ENCODE peak calls at places on chromosomes 16 and 17, in six cellular contexts. One of them, this sample, is unnamed.

GRCh38 chr17:57750109-57750845 is 5.2 kb upstream of the CCDC182 start:
- DNase-seq in CD4-positive, alpha-beta memory T cell: no peak
- DNase-seq in body of pancreas: peak
- DNase-seq in tibial nerve: no peak
- DNase-seq in GM23248: no peak
- DNase-seq in CD8-positive, alpha-beta memory T cell: no peak
- DNase-seq in this sample: peak

GRCh38 chr16:1398826-1399581 is 15.5 kb downstream of the UNKL start:
- DNase-seq in CD4-positive, alpha-beta memory T cell: no peak
- DNase-seq in GM23248: no peak
- DNase-seq in tibial nerve: no peak
- DNase-seq in body of pancreas: no peak
- DNase-seq in CD8-positive, alpha-beta memory T cell: no peak
- DNase-seq in this sample: no peak

GRCh38 chr17:21094298-21094704 is 32.5 kb upstream of the DHRS7B start:
- DNase-seq in body of pancreas: no peak
- DNase-seq in GM23248: peak
- DNase-seq in CD8-positive, alpha-beta memory T cell: no peak
- DNase-seq in CD4-positive, alpha-beta memory T cell: no peak
- DNase-seq in tibial nerve: no peak
- DNase-seq in this sample: no peak

GRCh38 chr16:56357291-56357764 is 68.0 kb downstream of the AMFR start:
- DNase-seq in body of pancreas: peak
- DNase-seq in CD8-positive, alpha-beta memory T cell: no peak
- DNase-seq in GM23248: peak
- DNase-seq in CD4-positive, alpha-beta memory T cell: no peak
- DNase-seq in tibial nerve: no peak
- DNase-seq in this sample: no peak

GRCh38 chr17:58703137-58703846 is 10.9 kb downstream of the RAD51C start:
- DNase-seq in GM23248: peak
- DNase-seq in CD4-positive, alpha-beta memory T cell: no peak
- DNase-seq in CD8-positive, alpha-beta memory T cell: no peak
- DNase-seq in tibial nerve: no peak
- DNase-seq in body of pancreas: no peak
- DNase-seq in this sample: no peak

GRCh38 chr17:17137731-17138585 is 68.2 kb downstream of the PLD6 start:
- DNase-seq in CD4-positive, alpha-beta memory T cell: no peak
- DNase-seq in tibial nerve: no peak
- DNase-seq in CD8-positive, alpha-beta memory T cell: no peak
- DNase-seq in body of pancreas: no peak
- DNase-seq in GM23248: no peak
- DNase-seq in this sample: no peak

GRCh38 chr17:16935786-16936185 is 36.1 kb downstream of the TNFRSF13B start:
- DNase-seq in tibial nerve: no peak
- DNase-seq in CD4-positive, alpha-beta memory T cell: no peak
- DNase-seq in CD8-positive, alpha-beta memory T cell: no peak
- DNase-seq in GM23248: no peak
- DNase-seq in body of pancreas: no peak
- DNase-seq in this sample: no peak

GRCh38 chr16:87713469-87714229 is 52.1 kb downstream of the KLHDC4 start:
- DNase-seq in body of pancreas: no peak
- DNase-seq in CD8-positive, alpha-beta memory T cell: peak
- DNase-seq in CD4-positive, alpha-beta memory T cell: peak
- DNase-seq in tibial nerve: no peak
- DNase-seq in GM23248: no peak
- DNase-seq in this sample: peak

GRCh38 chr17:78185981-78186688 is 717 bp downstream of the TK1 start:
- DNase-seq in GM23248: peak
- DNase-seq in CD8-positive, alpha-beta memory T cell: no peak
- DNase-seq in CD4-positive, alpha-beta memory T cell: no peak
- DNase-seq in body of pancreas: peak
- DNase-seq in tibial nerve: no peak
- DNase-seq in this sample: no peak

GRCh38 chr17:57091186-57091618 is 6.2 kb downstream of the AKAP1 start:
- DNase-seq in CD8-positive, alpha-beta memory T cell: no peak
- DNase-seq in tibial nerve: no peak
- DNase-seq in GM23248: no peak
- DNase-seq in body of pancreas: peak
- DNase-seq in CD4-positive, alpha-beta memory T cell: no peak
- DNase-seq in this sample: no peak

GRCh38 chr17:43766413-43767052 is 7.9 kb upstream of the SOST start:
- DNase-seq in GM23248: peak
- DNase-seq in CD4-positive, alpha-beta memory T cell: peak
- DNase-seq in CD8-positive, alpha-beta memory T cell: no peak
- DNase-seq in tibial nerve: peak
- DNase-seq in body of pancreas: peak
- DNase-seq in this sample: no peak

GRCh38 chr17:43826206-43826605 is 6.7 kb downstream of the MPP3 start:
- DNase-seq in tibial nerve: no peak
- DNase-seq in GM23248: no peak
- DNase-seq in body of pancreas: no peak
- DNase-seq in CD8-positive, alpha-beta memory T cell: no peak
- DNase-seq in CD4-positive, alpha-beta memory T cell: no peak
- DNase-seq in this sample: no peak

GRCh38 chr17:45394913-45395568 is 37.6 kb downstream of the ARHGAP27 start:
- DNase-seq in tibial nerve: peak
- DNase-seq in GM23248: peak
- DNase-seq in CD4-positive, alpha-beta memory T cell: peak
- DNase-seq in CD8-positive, alpha-beta memory T cell: peak
- DNase-seq in body of pancreas: peak
- DNase-seq in this sample: peak

GRCh38 chr17:75633484-75634375 is 496 bp downstream of the SMIM5 start:
- DNase-seq in body of pancreas: peak
- DNase-seq in CD4-positive, alpha-beta memory T cell: peak
- DNase-seq in tibial nerve: peak
- DNase-seq in CD8-positive, alpha-beta memory T cell: no peak
- DNase-seq in GM23248: peak
- DNase-seq in this sample: peak

GRCh38 chr17:40843242-40843641 is 20.8 kb upstream of the KRT10 start:
- DNase-seq in body of pancreas: no peak
- DNase-seq in CD4-positive, alpha-beta memory T cell: no peak
- DNase-seq in tibial nerve: no peak
- DNase-seq in CD8-positive, alpha-beta memory T cell: no peak
- DNase-seq in GM23248: no peak
- DNase-seq in this sample: no peak

GRCh38 chr16:17454331-17454730 is 16.4 kb downstream of the XYLT1 start:
- DNase-seq in CD4-positive, alpha-beta memory T cell: no peak
- DNase-seq in GM23248: no peak
- DNase-seq in body of pancreas: no peak
- DNase-seq in tibial nerve: no peak
- DNase-seq in CD8-positive, alpha-beta memory T cell: no peak
- DNase-seq in this sample: no peak

GRCh38 chr16:7744546-7745294 is 412.1 kb downstream of the RBFOX1 start:
- DNase-seq in GM23248: no peak
- DNase-seq in CD8-positive, alpha-beta memory T cell: no peak
- DNase-seq in body of pancreas: peak
- DNase-seq in CD4-positive, alpha-beta memory T cell: no peak
- DNase-seq in tibial nerve: no peak
- DNase-seq in this sample: no peak

GRCh38 chr16:72743011-72743761 is 304.7 kb downstream of the ZFHX3 start:
- DNase-seq in body of pancreas: no peak
- DNase-seq in CD4-positive, alpha-beta memory T cell: no peak
- DNase-seq in CD8-positive, alpha-beta memory T cell: no peak
- DNase-seq in GM23248: no peak
- DNase-seq in tibial nerve: no peak
- DNase-seq in this sample: no peak

GRCh38 chr17:4899341-4900230 is at the start of gene C17orf107:
- DNase-seq in body of pancreas: peak
- DNase-seq in tibial nerve: peak
- DNase-seq in CD8-positive, alpha-beta memory T cell: peak
- DNase-seq in GM23248: peak
- DNase-seq in CD4-positive, alpha-beta memory T cell: peak
- DNase-seq in this sample: no peak

GRCh38 chr16:25690563-25691143 is 1.1 kb upstream of the HS3ST4 start:
- DNase-seq in tibial nerve: no peak
- DNase-seq in body of pancreas: no peak
- DNase-seq in GM23248: no peak
- DNase-seq in CD4-positive, alpha-beta memory T cell: no peak
- DNase-seq in CD8-positive, alpha-beta memory T cell: no peak
- DNase-seq in this sample: no peak

GRCh38 chr17:74759941-74760340 is 11.5 kb downstream of the NHERF1 start:
- DNase-seq in CD8-positive, alpha-beta memory T cell: no peak
- DNase-seq in GM23248: no peak
- DNase-seq in body of pancreas: peak
- DNase-seq in tibial nerve: no peak
- DNase-seq in CD4-positive, alpha-beta memory T cell: no peak
- DNase-seq in this sample: no peak

GRCh38 chr16:23348579-23349469 is 46.7 kb downstream of the SCNN1B start:
- DNase-seq in CD8-positive, alpha-beta memory T cell: no peak
- DNase-seq in tibial nerve: no peak
- DNase-seq in GM23248: peak
- DNase-seq in body of pancreas: no peak
- DNase-seq in CD4-positive, alpha-beta memory T cell: no peak
- DNase-seq in this sample: no peak

GRCh38 chr17:78168906-78169793 is 769 bp downstream of the SYNGR2 start:
- DNase-seq in GM23248: peak
- DNase-seq in CD4-positive, alpha-beta memory T cell: peak
- DNase-seq in CD8-positive, alpha-beta memory T cell: peak
- DNase-seq in body of pancreas: peak
- DNase-seq in tibial nerve: peak
- DNase-seq in this sample: no peak

GRCh38 chr16:76768948-76769347 is 422.0 kb upstream of the MON1B start:
- DNase-seq in GM23248: no peak
- DNase-seq in CD8-positive, alpha-beta memory T cell: no peak
- DNase-seq in body of pancreas: no peak
- DNase-seq in tibial nerve: no peak
- DNase-seq in CD4-positive, alpha-beta memory T cell: no peak
- DNase-seq in this sample: no peak

GRCh38 chr17:9324864-9325263 is 250.8 kb downstream of the STX8 start:
- DNase-seq in GM23248: no peak
- DNase-seq in CD8-positive, alpha-beta memory T cell: no peak
- DNase-seq in tibial nerve: no peak
- DNase-seq in CD4-positive, alpha-beta memory T cell: no peak
- DNase-seq in body of pancreas: peak
- DNase-seq in this sample: no peak

GRCh38 chr17:80880650-80880989 is 111.0 kb upstream of the CHMP6 start:
- DNase-seq in CD8-positive, alpha-beta memory T cell: no peak
- DNase-seq in CD4-positive, alpha-beta memory T cell: no peak
- DNase-seq in GM23248: no peak
- DNase-seq in tibial nerve: no peak
- DNase-seq in body of pancreas: no peak
- DNase-seq in this sample: no peak

GRCh38 chr17:50556803-50557202 is 3.7 kb upstream of the CACNA1G start:
- DNase-seq in CD4-positive, alpha-beta memory T cell: no peak
- DNase-seq in GM23248: no peak
- DNase-seq in body of pancreas: no peak
- DNase-seq in CD8-positive, alpha-beta memory T cell: no peak
- DNase-seq in tibial nerve: no peak
- DNase-seq in this sample: no peak

DNA sequence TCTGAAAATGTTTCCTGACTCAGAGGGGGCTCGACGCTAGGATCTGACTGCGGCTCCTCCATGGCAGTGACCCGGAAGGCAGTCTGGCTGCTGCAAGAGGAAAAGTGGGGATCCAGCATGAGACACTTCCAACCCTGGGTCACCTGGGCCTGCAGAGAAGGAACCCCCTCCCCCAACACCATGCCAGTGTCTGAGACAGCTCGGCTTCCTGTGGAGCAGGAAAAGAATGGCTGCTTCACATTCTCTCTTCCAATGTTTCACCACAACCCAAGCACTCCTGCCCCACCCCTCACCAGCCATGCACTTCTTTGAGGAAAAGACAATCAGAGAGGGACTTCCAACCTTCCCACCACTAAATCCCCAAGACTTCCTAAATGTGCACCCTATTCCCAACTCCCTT is 10.8 kb downstream of the TP53 start:
- DNase-seq in CD4-positive, alpha-beta memory T cell: no peak
- DNase-seq in body of pancreas: no peak
- DNase-seq in GM23248: no peak
- DNase-seq in CD8-positive, alpha-beta memory T cell: no peak
- DNase-seq in tibial nerve: no peak
- DNase-seq in this sample: no peak
- H3K4me3 ChIP-seq in CD4-positive, alpha-beta memory T cell: no peak
- H3K4me3 ChIP-seq in body of pancreas: no peak
- H3K4me3 ChIP-seq in GM23248: no peak
- H3K4me3 ChIP-seq in CD8-positive, alpha-beta memory T cell: no peak
- H3K4me3 ChIP-seq in tibial nerve: no peak
- H3K4me3 ChIP-seq in this sample: no peak

GRCh38 chr16:88956546-88957455 is 20.2 kb downstream of the CBFA2T3 start:
- DNase-seq in CD8-positive, alpha-beta memory T cell: no peak
- DNase-seq in body of pancreas: no peak
- DNase-seq in GM23248: no peak
- DNase-seq in CD4-positive, alpha-beta memory T cell: no peak
- DNase-seq in tibial nerve: no peak
- DNase-seq in this sample: peak
- H3K4me3 ChIP-seq in CD8-positive, alpha-beta memory T cell: no peak
- H3K4me3 ChIP-seq in body of pancreas: no peak
- H3K4me3 ChIP-seq in GM23248: no peak
- H3K4me3 ChIP-seq in CD4-positive, alpha-beta memory T cell: no peak
- H3K4me3 ChIP-seq in tibial nerve: no peak
- H3K4me3 ChIP-seq in this sample: peak

GRCh38 chr17:61397086-61397842 is 2.4 kb upstream of the TBX2 start:
- DNase-seq in body of pancreas: no peak
- DNase-seq in CD4-positive, alpha-beta memory T cell: no peak
- DNase-seq in GM23248: peak
- DNase-seq in CD8-positive, alpha-beta memory T cell: no peak
- DNase-seq in tibial nerve: no peak
- DNase-seq in this sample: no peak
- H3K4me3 ChIP-seq in body of pancreas: no peak
- H3K4me3 ChIP-seq in CD4-positive, alpha-beta memory T cell: no peak
- H3K4me3 ChIP-seq in GM23248: peak
- H3K4me3 ChIP-seq in CD8-positive, alpha-beta memory T cell: no peak
- H3K4me3 ChIP-seq in tibial nerve: peak
- H3K4me3 ChIP-seq in this sample: no peak

DNA sequence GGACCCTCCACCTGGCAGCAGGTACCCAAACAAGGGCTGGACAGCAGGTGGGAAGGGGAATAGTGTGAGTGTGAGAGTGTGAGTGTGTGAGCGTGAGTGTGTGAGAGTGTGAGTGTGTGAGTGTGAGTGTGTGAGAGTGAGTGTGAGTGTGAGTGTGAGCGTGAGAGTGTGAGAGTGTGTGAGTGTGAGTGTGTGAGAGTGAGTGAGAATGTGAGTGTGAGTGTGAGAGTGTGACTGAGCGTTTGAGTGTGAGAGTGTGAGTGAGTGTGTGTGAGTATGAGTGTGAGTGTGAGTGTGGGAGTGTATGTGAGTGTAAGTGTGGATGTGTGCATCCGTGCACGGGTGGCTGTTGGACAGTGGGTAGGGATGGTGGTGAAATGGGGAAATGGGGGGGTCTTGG is 352 bp downstream of the ADGRG1 start:
- DNase-seq in GM23248: no peak
- DNase-seq in CD8-positive, alpha-beta memory T cell: no peak
- DNase-seq in body of pancreas: no peak
- DNase-seq in tibial nerve: no peak
- DNase-seq in CD4-positive, alpha-beta memory T cell: no peak
- DNase-seq in this sample: no peak
- H3K4me3 ChIP-seq in GM23248: peak
- H3K4me3 ChIP-seq in CD8-positive, alpha-beta memory T cell: peak
- H3K4me3 ChIP-seq in body of pancreas: no peak
- H3K4me3 ChIP-seq in tibial nerve: peak
- H3K4me3 ChIP-seq in CD4-positive, alpha-beta memory T cell: no peak
- H3K4me3 ChIP-seq in this sample: no peak